ENCODE peak calls at places on chromosome 18, in eight cellular contexts. G is GM04504; H is activated T-cell treated with anti-CD3 and anti-CD28 coated beads, Interleukin-2, amount 50 U/mL, for 72 hours; S is activated naive CD4-positive, alpha-beta T cell treated with anti-CD3 and anti-CD28 coated beads for 36 hours; F is choroid plexus epithelial cell; O is astrocyte of the spinal cord; J is GM23248; M is pancreas. B is an unnamed sample.

GRCh38 chr18:26865557-26865956 is at the start of gene AQP4:
- DNase-seq in F (no peak), O (no peak), J (no peak), G (no peak), S (no peak), M (no peak), H (no peak), B (no peak)

GRCh38 chr18:8911408-8912340 is 190.8 kb upstream of the NDUFV2 start:
- DNase-seq in G (no peak), F (no peak), H (no peak), O (no peak), M (no peak), S (no peak), J (no peak), B (no peak)

GRCh38 chr18:12751891-12752290 is 49.0 kb downstream of the PSMG2 start:
- DNase-seq in G (no peak), O (no peak), M (no peak), F (no peak), S (no peak), H (no peak), J (no peak), B (no peak)

GRCh38 chr18:72206814-72207213 is 337.3 kb downstream of the CBLN2 start:
- DNase-seq in G (no peak), H (no peak), O (peak), F (no peak), M (no peak), J (no peak), S (no peak), B (no peak)

GRCh38 chr18:9831046-9831722 is 54.6 kb upstream of the TXNDC2 start:
- DNase-seq in H (no peak), O (no peak), G (no peak), M (no peak), J (no peak), S (no peak), F (no peak), B (no peak)

GRCh38 chr18:36338420-36338933 is 41.0 kb downstream of the FHOD3 start:
- DNase-seq in J (no peak), H (no peak), F (no peak), G (no peak), S (no peak), M (no peak), O (no peak), B (no peak)

GRCh38 chr18:5066380-5066977 is 130.6 kb downstream of the AKAIN1 start:
- DNase-seq in M (no peak), O (no peak), G (no peak), H (peak), S (peak), J (no peak), F (no peak), B (peak)

GRCh38 chr18:12645751-12646203 is 12.1 kb downstream of the SPIRE1 start:
- DNase-seq in F (peak), S (no peak), O (no peak), M (no peak), G (no peak), H (no peak), J (peak), B (no peak)

GRCh38 chr18:57780318-57781127 is 22.6 kb downstream of the ATP8B1 start:
- DNase-seq in S (no peak), M (no peak), F (peak), H (no peak), O (peak), G (peak), J (peak), B (peak)

GRCh38 chr18:22432672-22433137 is 15.0 kb upstream of the CTAGE1 start:
- DNase-seq in O (peak), M (no peak), G (peak), J (peak), F (peak), S (no peak), H (no peak), B (no peak)

GRCh38 chr18:23920054-23920453 is 94.5 kb upstream of the TTC39C start:
- DNase-seq in H (no peak), G (no peak), O (no peak), F (peak), S (no peak), J (peak), M (no peak), B (no peak)

GRCh38 chr18:8471373-8471772 is 137.9 kb upstream of the RAB12 start:
- DNase-seq in G (no peak), J (no peak), S (no peak), O (peak), F (no peak), H (no peak), M (no peak), B (no peak)

GRCh38 chr18:13241083-13241892 is 22.7 kb downstream of the LDLRAD4 start:
- DNase-seq in G (no peak), O (no peak), M (no peak), F (no peak), J (no peak), H (no peak), S (no peak), B (no peak)

GRCh38 chr18:22564036-22564435 is 146.3 kb upstream of the CTAGE1 start:
- DNase-seq in F (peak), H (no peak), S (no peak), M (no peak), G (no peak), J (peak), O (peak), B (no peak)

GRCh38 chr18:51617572-51618260 is 420.2 kb upstream of the MEX3C start:
- DNase-seq in S (no peak), J (no peak), H (no peak), O (no peak), M (no peak), G (no peak), F (no peak), B (no peak)

GRCh38 chr18:26458526-26459232 is 89.7 kb downstream of the KCTD1 start:
- DNase-seq in O (peak), F (no peak), G (no peak), H (peak), J (peak), M (no peak), S (peak), B (peak)

GRCh38 chr18:76943542-76944339 is 121.4 kb downstream of the ZNF236 start:
- DNase-seq in F (peak), S (no peak), M (no peak), G (peak), O (peak), H (no peak), J (peak), B (no peak)

GRCh38 chr18:68676913-68677312 is 38.0 kb downstream of the TMX3 start:
- DNase-seq in H (no peak), O (no peak), F (peak), M (no peak), S (no peak), G (no peak), J (peak), B (no peak)

GRCh38 chr18:75161629-75162028 is 47.3 kb downstream of the PTGR3 start:
- DNase-seq in F (peak), O (no peak), G (no peak), S (peak), J (no peak), M (no peak), H (peak), B (peak)

GRCh38 chr18:75393721-75394120 is 33.8 kb downstream of the SMIM21 start:
- DNase-seq in G (peak), O (no peak), H (no peak), F (no peak), S (no peak), J (no peak), M (no peak), B (no peak)

GRCh38 chr18:457120-457519 is 43.4 kb downstream of the COLEC12 start:
- DNase-seq in H (no peak), F (peak), J (peak), S (no peak), O (peak), M (no peak), G (peak), B (no peak)

B was measured in GM20000.